ENCODE peak calls at places on chromosome 1, in five cellular contexts. S, T, P, G and Z are unnamed samples. For H3K27me3, the result is how much of the 10 kb centered on the place peaks cover.

GRCh38 chr1:211601159-211601558 is 22.2 kb upstream of the SLC30A1 start:
- DNase-seq in S (no peak), T (no peak), P (no peak), G (no peak), Z (no peak)

GRCh38 chr1:80436851-80437250 is 1363.9 kb upstream of the ADGRL2 start:
- DNase-seq in S (no peak), T (no peak), P (no peak), G (peak), Z (no peak)

GRCh38 chr1:235532350-235532749 is 28.1 kb upstream of the B3GALNT2 start:
- DNase-seq in S (no peak), T (no peak), P (no peak), G (peak), Z (no peak)

GRCh38 chr1:228059536-228060457 is 22.7 kb upstream of the ARF1 start:
- DNase-seq in S (peak), T (peak), P (peak), G (peak), Z (no peak)

GRCh38 chr1:23574265-23574754 is 15.0 kb upstream of the ID3 start:
- DNase-seq in S (no peak), T (no peak), P (no peak), G (peak), Z (no peak)

GRCh38 chr1:223189903-223190724 is 47.1 kb upstream of the TLR5 start:
- DNase-seq in S (no peak), T (no peak), P (no peak), G (peak), Z (no peak)

GRCh38 chr1:241357366-241358305 is 631 bp upstream of the RGS7 start:
- DNase-seq in S (no peak), T (no peak), P (peak), G (peak), Z (no peak)

GRCh38 chr1:45621501-45621836 is 2.4 kb downstream of the CCDC17 start:
- DNase-seq in S (no peak), T (no peak), P (no peak), G (no peak), Z (peak)

GRCh38 chr1:29541641-29542040 is 305.3 kb downstream of the PTPRU start:
- DNase-seq in S (peak), T (no peak), P (no peak), G (no peak), Z (no peak)

GRCh38 chr1:187624812-187625542 is 796.2 kb downstream of the PLA2G4A start:
- DNase-seq in S (no peak), T (no peak), P (no peak), G (peak), Z (no peak)

GRCh38 chr1:170664283-170664827 is 424 bp downstream of the PRRX1 start:
- DNase-seq in S (no peak), T (no peak), P (peak), G (peak), Z (peak)

GRCh38 chr1:246483204-246483933 is 23.7 kb downstream of the SMYD3 start:
- DNase-seq in S (no peak), T (no peak), P (no peak), G (no peak), Z (no peak)

GRCh38 chr1:16396591-16396990 is 29.5 kb downstream of the SZRD1 start:
- DNase-seq in S (no peak), T (no peak), P (no peak), G (peak), Z (no peak)

GRCh38 chr1:178941849-178942248 is 71.0 kb upstream of the ANGPTL1 start:
- DNase-seq in S (no peak), T (no peak), P (no peak), G (no peak), Z (no peak)

GRCh38 chr1:231315887-231316286 is 21.8 kb downstream of the EXOC8 start:
- DNase-seq in S (peak), T (peak), P (peak), G (peak), Z (peak)

GRCh38 chr1:231199868-231200267 is 38.0 kb downstream of the TRIM67 start:
- DNase-seq in S (no peak), T (no peak), P (no peak), G (no peak), Z (no peak)

GRCh38 chr1:52268372-52268771 is 97.6 kb downstream of the CC2D1B start:
- DNase-seq in S (no peak), T (no peak), P (peak), G (peak), Z (no peak)

GRCh38 chr1:167333703-167334102 is 113.0 kb downstream of the POU2F1 start:
- DNase-seq in S (no peak), T (no peak), P (no peak), G (no peak), Z (no peak)

GRCh38 chr1:171286032-171286705 is 27.8 kb upstream of the FMO4 start:
- DNase-seq in S (no peak), T (no peak), P (no peak), G (peak), Z (no peak)

GRCh38 chr1:42146916-42147320 is 6.3 kb upstream of the GUCA2B start:
- DNase-seq in S (peak), T (peak), P (peak), G (peak), Z (peak)

GRCh38 chr1:213287987-213288386 is 236.9 kb downstream of the RPS6KC1 start:
- DNase-seq in S (no peak), T (no peak), P (no peak), G (no peak), Z (no peak)

GRCh38 chr1:36322085-36322785 is 1.2 kb downstream of the EVA1B start:
- DNase-seq in S (no peak), T (no peak), P (peak), G (no peak), Z (peak)

GRCh38 chr1:157595356-157595755 is 2.5 kb downstream of the FCRL4 start:
- DNase-seq in S (no peak), T (no peak), P (no peak), G (no peak), Z (no peak)

GRCh38 chr1:231407537-231408396 is 14.3 kb downstream of the EGLN1 start:
- DNase-seq in S (no peak), T (peak), P (no peak), G (peak), Z (no peak)

GRCh38 chr1:11912000-11912399 is 14.2 kb downstream of the KIAA2013 start:
- DNase-seq in S (no peak), T (no peak), P (no peak), G (no peak), Z (no peak)

GRCh38 chr1:113887392-113887767 is at the start of gene BCL2L15:
- DNase-seq in S (no peak), T (no peak), P (no peak), G (no peak), Z (no peak)

GRCh38 chr1:110087812-110088738 is 17.6 kb upstream of the ALX3 start:
- DNase-seq in S (no peak), T (peak), P (peak), G (peak), Z (peak)

GRCh38 chr1:17216078-17216477 is 11.2 kb downstream of the PADI1 start:
- DNase-seq in S (no peak), T (no peak), P (no peak), G (no peak), Z (no peak)

GRCh38 chr1:121483961-121484424 is 299.2 kb downstream of the SRGAP2C start:
- DNase-seq in S (no peak), T (no peak), P (no peak), G (peak), Z (no peak)

GRCh38 chr1:93304716-93305138 is 41.0 kb upstream of the DR1 start:
- DNase-seq in S (no peak), T (peak), P (peak), G (peak), Z (no peak)

GRCh38 chr1:53359225-53359933 is 31.5 kb upstream of the LRP8 start:
- DNase-seq in S (peak), T (peak), P (no peak), G (no peak), Z (peak)

DNA sequence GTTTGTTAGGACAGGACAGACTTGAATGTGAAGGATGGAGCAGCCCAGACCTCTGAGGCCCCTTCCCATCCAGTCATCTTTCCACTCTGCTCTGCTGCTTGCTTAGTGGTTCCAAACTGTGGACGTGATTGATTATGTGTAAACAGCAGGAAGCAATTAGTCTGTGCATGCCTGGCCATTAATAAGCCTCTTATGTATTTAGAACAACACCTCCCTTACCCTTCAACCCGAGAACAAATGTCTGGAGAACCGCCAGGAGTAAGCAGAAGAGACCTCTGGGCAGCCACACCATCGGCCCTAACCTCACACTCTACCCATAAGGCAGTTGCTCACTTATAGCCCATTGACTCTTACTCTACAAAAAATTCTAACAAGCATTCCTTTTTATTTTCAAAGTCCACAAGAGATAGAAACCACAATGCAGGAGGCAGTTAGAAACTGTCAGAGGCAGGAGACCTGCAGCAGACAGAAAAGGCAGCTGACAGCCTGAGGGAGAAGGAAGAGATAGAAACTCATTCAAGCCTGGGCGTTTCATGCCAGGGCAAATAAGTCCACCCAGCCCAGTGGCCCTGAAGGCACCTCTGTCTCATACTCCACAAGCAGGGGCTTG is 5.8 kb upstream of the EPHA8 start:
- DNase-seq in S (no peak), T (no peak), P (no peak), G (peak), Z (no peak)
- H3K27me3 ChIP-seq in S (half or more), T (under half), P (half or more), G (under half), Z (under half)

GRCh38 chr1:117122297-117123025 is 912 bp upstream of the TRIM45 start:
- DNase-seq in S (no peak), T (no peak), P (peak), G (no peak), Z (no peak)
- TF ChIP-seq CTCF in S (no peak), T (peak), P (no peak), G (no peak), Z (no peak)

GRCh38 chr1:204891860-204892259 is 21.2 kb downstream of the NFASC start:
- DNase-seq in S (no peak), T (no peak), P (no peak), G (peak), Z (no peak)
- H3K27ac ChIP-seq in S (no peak), T (no peak), P (no peak), G (no peak), Z (no peak)

GRCh38 chr1:18644013-18644399 is 13.4 kb downstream of the PAX7 start:
- DNase-seq in S (no peak), T (no peak), P (no peak), G (no peak), Z (no peak)

GRCh38 chr1:18642278-18643095 is 11.8 kb downstream of the PAX7 start:
- DNase-seq in S (no peak), T (no peak), P (peak), G (no peak), Z (no peak)

GRCh38 chr1:18644469-18645171 is 14.0 kb downstream of the PAX7 start:
- DNase-seq in S (no peak), T (no peak), P (no peak), G (no peak), Z (no peak)

GRCh38 chr1:18645172-18646090 is 14.8 kb downstream of the PAX7 start:
- DNase-seq in S (no peak), T (no peak), P (peak), G (no peak), Z (no peak)

GRCh38 chr1:18643154-18644012 is 12.7 kb downstream of the PAX7 start:
- DNase-seq in S (no peak), T (no peak), P (peak), G (no peak), Z (no peak)
- H3K27me3 ChIP-seq in S (half or more), T (under half), P (half or more), G (half or more), Z (half or more)